ENCODE peak calls at places on chromosomes 2 and 18, in six cellular contexts. D, Q, H, R, F and T are unnamed samples.
A peak's percentile ranks its signal among the peaks of the same experiment; 100 is the strongest.

GRCh38 chr18:9561774-9562173 is 52.6 kb downstream of the PPP4R1 start:
- DNase-seq in H (no peak), F (no peak), Q (no peak), R (no peak), D (no peak), T (no peak)

GRCh38 chr2:144052103-144052502 is 467.8 kb downstream of the ZEB2 start:
- DNase-seq in D (no peak), F (no peak), Q (no peak), R (no peak), H (no peak), T (no peak)

GRCh38 chr2:138275881-138276280 is 225.7 kb upstream of the SPOPL start:
- DNase-seq in R (no peak), H (no peak), F (no peak), D (no peak), Q (no peak), T (no peak)

GRCh38 chr2:48278590-48278989 is 251.4 kb upstream of the STON1 start:
- DNase-seq in Q (no peak), H (no peak), F (peak; percentile 41), D (no peak), R (no peak), T (no peak)

GRCh38 chr2:88874063-88874657 is 182.7 kb downstream of the RPIA start:
- DNase-seq in H (no peak), D (peak; percentile 21), F (peak; percentile 81), Q (peak; percentile 76), R (peak; percentile 38), T (no peak)

GRCh38 chr18:50955246-50955645 is 12.6 kb upstream of the ELAC1 start:
- DNase-seq in H (no peak), F (peak; percentile 39), R (no peak), Q (no peak), D (no peak), T (no peak)

GRCh38 chr2:4255491-4255890 is 552.1 kb downstream of the DCDC2C start:
- DNase-seq in F (no peak), Q (no peak), R (no peak), H (no peak), D (no peak), T (no peak)

GRCh38 chr2:10668402-10669012 is 21.3 kb downstream of the NOL10 start:
- DNase-seq in R (no peak), Q (peak; percentile 80), F (peak; percentile 82), H (no peak), D (peak; percentile 81), T (no peak)

GRCh38 chr2:69208023-69208595 is 178.9 kb downstream of the GFPT1 start:
- DNase-seq in D (no peak), Q (no peak), F (no peak), R (no peak), H (no peak), T (no peak)

GRCh38 chr2:190060626-190061025 is 1.9 kb downstream of the MSTN start:
- DNase-seq in Q (no peak), F (no peak), D (no peak), H (no peak), R (no peak), T (no peak)

GRCh38 chr2:12192762-12193161 is 446.3 kb downstream of the LPIN1 start:
- DNase-seq in R (no peak), D (no peak), Q (no peak), H (no peak), F (no peak), T (no peak)

GRCh38 chr18:41593276-41593675 is 361.8 kb upstream of the PIK3C3 start:
- DNase-seq in Q (no peak), H (no peak), F (no peak), D (no peak), R (no peak), T (no peak)

GRCh38 chr2:23534756-23535155 is 149.8 kb downstream of the KLHL29 start:
- DNase-seq in D (no peak), F (no peak), H (no peak), Q (no peak), R (no peak), T (no peak)

GRCh38 chr2:54457326-54458023 is 1.3 kb downstream of the SPTBN1 start:
- DNase-seq in H (peak; percentile 45), D (peak; percentile 27), Q (peak; percentile 63), F (peak; percentile 78), R (peak; percentile 27), T (peak; percentile 39)

GRCh38 chr2:206085742-206086445 is at the start of gene INO80D:
- DNase-seq in F (peak; percentile 85), D (peak; percentile 90), Q (peak; percentile 92), R (peak; percentile 84), H (peak; percentile 92), T (peak; percentile 80)

GRCh38 chr2:20398956-20399567 is 47.8 kb upstream of the RHOB start:
- DNase-seq in Q (no peak), R (no peak), D (no peak), H (no peak), F (no peak), T (no peak)